ENCODE peak calls at places on chromosomes 12 and 14, in six cellular contexts. O is Peyer's patch, G is ovary, P is A549, T is left ventricle myocardium inferior, B is dorsolateral prefrontal cortex. Q is an unnamed sample.

GRCh38 chr12:121295123-121295745 is 1.3 kb downstream of the CAMKK2 start:
- DNase-seq in O (no peak), G (no peak), P (peak), T (no peak), B (no peak), Q (no peak)

GRCh38 chr12:114911196-114911595 is 227.2 kb upstream of the TBX3 start:
- DNase-seq in O (no peak), G (no peak), P (no peak), T (no peak), B (no peak), Q (no peak)

GRCh38 chr14:101123639-101124525 is 220.4 kb upstream of the RTL1 start:
- DNase-seq in O (peak), G (no peak), P (no peak), T (no peak), B (no peak), Q (peak)

GRCh38 chr12:116360579-116361403 is 83.3 kb upstream of the MED13L start:
- DNase-seq in O (no peak), G (no peak), P (no peak), T (no peak), B (no peak), Q (no peak)

GRCh38 chr12:102722147-102722546 is 194.9 kb downstream of the PAH start:
- DNase-seq in O (no peak), G (no peak), P (no peak), T (no peak), B (no peak), Q (no peak)

GRCh38 chr12:25434493-25434892 is 118.6 kb downstream of the LMNTD1 start:
- DNase-seq in O (no peak), G (no peak), P (peak), T (no peak), B (no peak), Q (no peak)

GRCh38 chr12:5796171-5797091 is 148.6 kb downstream of the ANO2 start:
- DNase-seq in O (peak), G (no peak), P (peak), T (peak), B (no peak), Q (peak)

GRCh38 chr14:29518335-29518734 is 409.3 kb downstream of the PRKD1 start:
- DNase-seq in O (no peak), G (no peak), P (no peak), T (no peak), B (no peak), Q (no peak)

GRCh38 chr14:69190191-69190590 is 1.1 kb upstream of the EXD2 start:
- DNase-seq in O (no peak), G (no peak), P (no peak), T (no peak), B (no peak), Q (no peak)

GRCh38 chr12:60324746-60325145 is 728.9 kb downstream of the SLC16A7 start:
- DNase-seq in O (no peak), G (no peak), P (no peak), T (no peak), B (no peak), Q (no peak)

GRCh38 chr14:50794063-50794645 is 36.8 kb downstream of the NIN start:
- DNase-seq in O (no peak), G (no peak), P (no peak), T (no peak), B (no peak), Q (no peak)

GRCh38 chr14:50792058-50792477 is 38.9 kb downstream of the NIN start:
- DNase-seq in O (no peak), G (no peak), P (no peak), T (no peak), B (no peak), Q (no peak)

GRCh38 chr14:50790568-50790967 is 40.4 kb downstream of the NIN start:
- DNase-seq in O (no peak), G (no peak), P (no peak), T (no peak), B (no peak), Q (no peak)

GRCh38 chr14:50791201-50791600 is 39.8 kb downstream of the NIN start:
- DNase-seq in O (no peak), G (no peak), P (no peak), T (no peak), B (no peak), Q (no peak)

GRCh38 chr14:50792634-50793068 is 38.3 kb downstream of the NIN start:
- DNase-seq in O (no peak), G (no peak), P (no peak), T (no peak), B (peak), Q (no peak)
- H3K4me3 ChIP-seq in O (no peak), G (no peak), P (no peak), T (peak), B (no peak), Q (no peak)

DNA sequence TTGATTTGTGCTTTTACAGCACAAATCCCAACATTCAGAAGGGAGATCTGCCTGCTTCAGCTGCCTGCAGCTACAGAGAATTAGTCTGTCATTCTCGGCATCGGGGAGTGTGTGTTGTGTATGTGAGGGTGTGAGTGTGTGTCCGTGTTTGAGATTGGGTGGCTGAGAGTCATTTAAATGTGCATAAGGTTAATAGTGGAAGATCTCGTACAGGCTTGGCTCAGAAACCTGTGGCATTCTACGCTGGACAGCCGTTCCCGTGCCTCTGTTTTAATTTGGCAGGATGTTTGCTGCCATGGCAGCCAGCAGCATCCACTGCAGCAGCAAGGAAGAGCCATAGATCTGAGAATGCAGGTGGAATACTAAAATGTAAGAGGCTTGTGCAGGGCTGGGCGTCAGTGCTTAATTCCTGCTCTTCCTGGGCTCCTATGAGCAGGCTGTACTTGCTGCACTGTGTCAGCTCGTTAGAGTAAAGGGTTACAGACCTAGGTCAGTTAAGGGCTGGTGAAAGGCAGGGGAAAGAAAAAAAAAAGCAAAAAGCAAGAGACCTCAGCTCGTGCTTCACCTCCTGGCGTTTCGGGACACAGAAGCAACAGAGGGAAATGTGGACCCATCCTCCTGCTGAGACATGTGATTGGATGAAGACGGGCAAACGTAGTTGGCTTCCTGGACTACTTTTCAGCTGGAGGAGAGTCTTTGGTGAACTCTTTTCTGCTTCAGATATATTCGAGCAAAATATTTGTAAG is 205.4 kb downstream of the NAV3 start:
- DNase-seq in O (no peak), G (no peak), P (no peak), T (no peak), B (no peak), Q (no peak)
- TF ChIP-seq CTCF in O (no peak), G (no peak), P (no peak), T (no peak), B (no peak), Q (no peak)

GRCh38 chr12:53204351-53204750 is 2.7 kb downstream of the ITGB7 start:
- DNase-seq in O (no peak), G (no peak), P (no peak), T (no peak), B (no peak), Q (no peak)

GRCh38 chr12:53205747-53206146 is 1.3 kb downstream of the ITGB7 start:
- DNase-seq in O (peak), G (no peak), P (no peak), T (no peak), B (no peak), Q (no peak)

GRCh38 chr12:53208877-53209463 is 1.9 kb upstream of the ITGB7 start:
- DNase-seq in O (peak), G (no peak), P (no peak), T (no peak), B (no peak), Q (no peak)

GRCh38 chr12:53208435-53208834 is 1.4 kb upstream of the ITGB7 start:
- DNase-seq in O (no peak), G (peak), P (no peak), T (no peak), B (no peak), Q (no peak)

GRCh38 chr12:53207042-53207441 is at the start of gene ITGB7:
- DNase-seq in O (peak), G (no peak), P (no peak), T (no peak), B (no peak), Q (no peak)
- H3K4me3 ChIP-seq in O (peak), G (no peak), P (no peak), T (no peak), B (no peak), Q (no peak)

GRCh38 chr12:53230971-53231858 is 794 bp downstream of the RARG start:
- DNase-seq in O (no peak), G (no peak), P (no peak), T (no peak), B (no peak), Q (no peak)
- TF ChIP-seq CTCF in O (no peak), G (no peak), P (no peak), T (no peak), B (no peak), Q (no peak)

GRCh38 chr14:24187538-24187915 is 1.1 kb downstream of the IPO4 start:
- DNase-seq in O (no peak), G (no peak), P (no peak), T (no peak), B (no peak), Q (no peak)
- H3K4me3 ChIP-seq in O (peak), G (no peak), P (peak), T (peak), B (peak), Q (peak)

GRCh38 chr14:54498579-54498978 is 9.8 kb upstream of the GMFB start:
- DNase-seq in O (no peak), G (no peak), P (no peak), T (no peak), B (no peak), Q (no peak)

GRCh38 chr14:54502602-54503001 is 7.1 kb upstream of the CGRRF1 start:
- DNase-seq in O (no peak), G (no peak), P (no peak), T (no peak), B (no peak), Q (no peak)

GRCh38 chr14:54500744-54501143 is 9.0 kb upstream of the CGRRF1 start:
- DNase-seq in O (no peak), G (no peak), P (no peak), T (no peak), B (no peak), Q (no peak)

GRCh38 chr14:54501423-54501822 is 8.3 kb upstream of the CGRRF1 start:
- DNase-seq in O (no peak), G (no peak), P (no peak), T (no peak), B (no peak), Q (no peak)

GRCh38 chr14:54503476-54503875 is 6.2 kb upstream of the CGRRF1 start:
- DNase-seq in O (no peak), G (no peak), P (peak), T (no peak), B (no peak), Q (no peak)
- TF ChIP-seq CTCF in O (peak), G (no peak), P (peak), T (peak), B (peak), Q (peak)

GRCh38 chr12:94147377-94147990 is 893 bp upstream of the PLXNC1 start:
- DNase-seq in O (no peak), G (no peak), P (no peak), T (no peak), B (no peak), Q (no peak)
- H3K4me3 ChIP-seq in O (peak), G (peak), P (peak), T (peak), B (peak), Q (no peak)

GRCh38 chr12:130538343-130539095 is 177.6 kb downstream of the RIMBP2 start:
- DNase-seq in O (no peak), G (no peak), P (no peak), T (no peak), B (peak), Q (no peak)

GRCh38 chr12:130537655-130538054 is 178.4 kb downstream of the RIMBP2 start:
- DNase-seq in O (no peak), G (no peak), P (no peak), T (no peak), B (no peak), Q (no peak)

GRCh38 chr12:130540376-130540775 is 175.7 kb downstream of the RIMBP2 start:
- DNase-seq in O (no peak), G (no peak), P (no peak), T (no peak), B (no peak), Q (no peak)

GRCh38 chr12:130537051-130537450 is 179.0 kb downstream of the RIMBP2 start:
- DNase-seq in O (no peak), G (no peak), P (no peak), T (no peak), B (no peak), Q (no peak)
- TF ChIP-seq CTCF in O (no peak), G (no peak), P (no peak), T (no peak), B (no peak), Q (no peak)

GRCh38 chr12:79687711-79688270 is 3.0 kb downstream of the PAWR start:
- DNase-seq in O (no peak), G (no peak), P (no peak), T (no peak), B (no peak), Q (no peak)

GRCh38 chr12:79688376-79689040 is 2.3 kb downstream of the PAWR start:
- DNase-seq in O (no peak), G (no peak), P (no peak), T (no peak), B (no peak), Q (no peak)

GRCh38 chr12:79690156-79690605 is 583 bp downstream of the PAWR start:
- DNase-seq in O (no peak), G (no peak), P (peak), T (no peak), B (no peak), Q (peak)

GRCh38 chr12:79689477-79690155 is 1.1 kb downstream of the PAWR start:
- DNase-seq in O (peak), G (peak), P (peak), T (peak), B (no peak), Q (peak)

GRCh38 chr12:79689041-79689476 is 1.7 kb downstream of the PAWR start:
- DNase-seq in O (no peak), G (no peak), P (peak), T (no peak), B (no peak), Q (no peak)
- H3K4me3 ChIP-seq in O (peak), G (peak), P (peak), T (peak), B (peak), Q (no peak)

GRCh38 chr14:33849455-33849801 is 101.4 kb downstream of the EGLN3 start:
- DNase-seq in O (no peak), G (no peak), P (no peak), T (no peak), B (no peak), Q (no peak)

GRCh38 chr14:33847066-33847465 is 103.8 kb downstream of the EGLN3 start:
- DNase-seq in O (no peak), G (no peak), P (no peak), T (no peak), B (no peak), Q (no peak)

GRCh38 chr14:33848009-33848408 is 102.9 kb downstream of the EGLN3 start:
- DNase-seq in O (no peak), G (no peak), P (no peak), T (no peak), B (no peak), Q (no peak)

GRCh38 chr14:33850826-33851225 is 100.0 kb downstream of the EGLN3 start:
- DNase-seq in O (no peak), G (no peak), P (no peak), T (no peak), B (no peak), Q (no peak)

GRCh38 chr14:33848706-33849454 is 102.0 kb downstream of the EGLN3 start:
- DNase-seq in O (peak), G (no peak), P (peak), T (peak), B (peak), Q (peak)
- TF ChIP-seq CTCF in O (peak), G (no peak), P (peak), T (peak), B (peak), Q (peak)

Q was measured in BE2C.